ENCODE peak calls at places on chromosomes 7 and 10, in eight cellular contexts. S, W, V, E, H, N, P and U are unnamed samples.
A peak's percentile ranks its signal among the peaks of the same experiment; 100 is the strongest.

GRCh38 chr10:130018253-130018652 is 54.2 kb upstream of the EBF3 start:
- DNase-seq in V (no peak), H (no peak), S (no peak), E (no peak), N (no peak), P (peak; percentile 63), W (no peak), U (no peak)

GRCh38 chr10:19331164-19331563 is 282.6 kb downstream of the MALRD1 start:
- DNase-seq in W (no peak), V (no peak), P (no peak), N (no peak), S (no peak), H (no peak), E (no peak), U (no peak)

GRCh38 chr7:5525271-5526189 is 101.9 kb upstream of the TNRC18 start:
- DNase-seq in P (peak; percentile 54), S (peak; percentile 47), N (peak; percentile 74), H (peak; percentile 63), W (peak; percentile 41), V (peak; percentile 39), E (peak; percentile 87), U (peak; percentile 53)

GRCh38 chr10:121792198-121792597 is 135.6 kb downstream of the ATE1 start:
- DNase-seq in V (no peak), W (no peak), S (no peak), N (peak; percentile 6), H (no peak), E (no peak), P (peak; percentile 50), U (no peak)

GRCh38 chr7:142885311-142886230 is at the start of gene TRPV6:
- DNase-seq in P (no peak), W (no peak), V (no peak), N (no peak), H (no peak), S (peak; percentile 28), E (no peak), U (peak; percentile 13)

GRCh38 chr7:110797656-110798055 is 293.3 kb upstream of the LRRN3 start:
- DNase-seq in W (no peak), V (no peak), N (no peak), P (no peak), S (no peak), H (no peak), E (no peak), U (no peak)

GRCh38 chr7:118232837-118233236 is 8.3 kb downstream of the ANKRD7 start:
- DNase-seq in H (no peak), S (peak; percentile 76), V (no peak), W (no peak), E (no peak), P (no peak), N (no peak), U (peak; percentile 8)

GRCh38 chr10:132417957-132418441 is 21.0 kb downstream of the PWWP2B start:
- DNase-seq in V (no peak), H (no peak), E (no peak), S (no peak), W (peak; percentile 41), P (no peak), N (no peak), U (no peak)

GRCh38 chr10:30581779-30582380 is 47.7 kb downstream of the LYZL2 start:
- DNase-seq in E (peak; percentile 77), V (peak; percentile 51), P (peak; percentile 54), S (peak; percentile 38), N (peak; percentile 67), W (peak; percentile 68), H (no peak), U (peak; percentile 52)

GRCh38 chr7:1015631-1016121 is 28.7 kb upstream of the GPR146 start:
- DNase-seq in N (no peak), E (no peak), S (no peak), P (no peak), V (peak; percentile 80), H (no peak), W (no peak), U (no peak)
- H3K9ac ChIP-seq in N (no peak overlapping the region), E (no peak overlapping the region), S (no peak overlapping the region), P (no peak overlapping the region), V (peak overlapping the region; percentile 33), H (no peak overlapping the region), W (no peak overlapping the region), U (no peak overlapping the region)

DNA sequence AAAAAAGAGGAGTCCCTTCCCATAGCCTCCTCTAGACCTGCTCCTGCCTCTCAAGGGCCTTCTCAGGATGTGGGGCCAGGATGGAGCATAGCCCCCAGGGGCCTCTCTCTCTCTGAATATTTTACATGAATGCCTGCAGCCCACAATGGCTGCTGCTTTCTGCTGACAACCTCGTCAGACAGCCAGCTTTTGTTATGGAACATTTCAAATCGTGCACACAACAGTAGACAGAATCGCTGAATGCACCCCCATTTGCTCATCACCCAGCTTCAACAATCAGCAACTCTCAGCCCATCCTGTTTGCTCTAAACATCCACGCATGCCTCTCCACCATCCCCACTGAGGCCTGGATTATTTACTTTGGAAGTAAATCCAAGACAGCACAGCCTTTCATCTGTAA is 5.4 kb downstream of the PLAC9 start:
- DNase-seq in S (no peak), H (no peak), N (no peak), P (no peak), W (no peak), E (no peak), V (no peak), U (no peak)
- H3K9ac ChIP-seq in S (no peak overlapping the region), H (no peak overlapping the region), N (no peak overlapping the region), P (no peak overlapping the region), W (no peak overlapping the region), E (no peak overlapping the region), V (no peak overlapping the region), U (no peak overlapping the region)

GRCh38 chr7:106562711-106563366 is 98.1 kb downstream of the CCDC71L start:
- DNase-seq in N (peak; percentile 6), V (no peak), E (no peak), H (no peak), S (no peak), W (no peak), P (no peak), U (no peak)

GRCh38 chr7:106561151-106561550 is 99.8 kb downstream of the CCDC71L start:
- DNase-seq in W (no peak), H (no peak), V (no peak), N (no peak), E (no peak), S (no peak), P (no peak), U (no peak)

GRCh38 chr7:106561657-106562411 is 99.1 kb downstream of the CCDC71L start:
- DNase-seq in P (no peak), S (no peak), H (peak; percentile 42), E (no peak), W (no peak), N (no peak), V (no peak), U (no peak)

GRCh38 chr7:106563466-106564150 is 97.3 kb downstream of the CCDC71L start:
- DNase-seq in H (no peak), N (peak; percentile 39), V (no peak), W (no peak), E (no peak), S (peak; percentile 13), P (peak; percentile 39), U (no peak)

GRCh38 chr7:106560482-106560881 is 100.5 kb downstream of the CCDC71L start:
- DNase-seq in N (no peak), P (no peak), W (no peak), H (no peak), E (no peak), S (no peak), V (no peak), U (no peak)
- H3K9ac ChIP-seq in N (no peak overlapping the region), P (no peak overlapping the region), W (no peak overlapping the region), H (no peak overlapping the region), E (no peak overlapping the region), S (no peak overlapping the region), V (no peak overlapping the region), U (no peak overlapping the region)

DNA sequence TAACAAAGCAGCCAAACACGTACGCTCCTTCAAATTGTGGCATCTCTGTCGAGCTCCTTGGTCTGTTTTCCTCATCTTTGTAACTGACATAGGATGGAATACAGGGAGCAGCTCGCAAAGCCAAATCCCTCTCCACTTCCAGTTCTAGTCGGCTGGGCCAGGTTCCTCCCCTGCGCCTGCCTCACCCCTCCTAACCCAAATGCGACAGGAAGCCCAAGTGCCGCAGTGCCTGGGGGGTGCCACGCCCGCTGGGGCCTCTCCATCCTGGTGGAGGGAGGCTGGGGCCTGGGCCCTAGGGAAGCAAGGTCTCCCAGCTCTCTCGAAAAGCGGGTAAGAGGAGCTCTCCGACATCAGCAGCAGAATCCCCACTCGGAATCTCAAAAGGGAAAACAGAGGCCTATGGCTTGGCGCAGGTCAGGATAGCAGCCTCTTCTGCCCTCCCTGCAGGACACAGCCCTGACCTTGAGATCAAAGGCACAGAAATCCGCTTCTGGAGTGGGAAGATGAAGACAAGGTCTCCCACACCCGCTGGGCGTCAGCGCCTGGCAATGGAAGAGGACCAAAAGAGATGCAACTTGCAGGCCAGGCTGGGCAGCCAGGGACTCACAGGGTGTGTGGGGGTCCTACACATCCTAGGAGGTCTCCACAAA is 165.8 kb downstream of the NRF1 start:
- DNase-seq in V (no peak), E (no peak), N (no peak), W (peak; percentile 43), S (no peak), H (no peak), P (no peak), U (peak; percentile 38)
- H3K9ac ChIP-seq in V (no peak overlapping the region), E (no peak overlapping the region), N (no peak overlapping the region), W (no peak overlapping the region), S (no peak overlapping the region), H (no peak overlapping the region), P (no peak overlapping the region), U (no peak overlapping the region)